ENCODE peak calls at places on chromosomes 1 and 21, in four cellular contexts. Z, P, U and Q are unnamed samples.

GRCh38 chr1:48582408-48582807 is 110.4 kb upstream of the SPATA6 start:
- DNase-seq in P (no peak), Z (no peak), U (no peak), Q (no peak)

GRCh38 chr1:151611288-151611790 is 511 bp upstream of the SNX27 start:
- DNase-seq in Z (no peak), P (no peak), U (no peak), Q (peak)

GRCh38 chr1:26694185-26694572 is 1.6 kb upstream of the ARID1A start:
- DNase-seq in U (no peak), Z (no peak), P (no peak), Q (peak)

GRCh38 chr1:29234471-29234870 is 1.9 kb upstream of the PTPRU start:
- DNase-seq in U (no peak), Z (no peak), P (no peak), Q (no peak)

GRCh38 chr1:55347786-55348185 is 132.6 kb upstream of the USP24 start:
- DNase-seq in Z (no peak), U (no peak), P (no peak), Q (no peak)

GRCh38 chr1:228308628-228309547 is 97.7 kb downstream of the TRIM11 start:
- DNase-seq in P (no peak), Z (no peak), U (no peak), Q (no peak)

GRCh38 chr1:92029241-92029922 is 403 bp upstream of the EPHX4 start:
- DNase-seq in P (no peak), Z (no peak), U (no peak), Q (no peak)

GRCh38 chr21:34949045-34949444 is 100.1 kb downstream of the RUNX1 start:
- DNase-seq in U (no peak), Z (no peak), P (no peak), Q (no peak)

GRCh38 chr1:46333300-46334029 is 7.1 kb upstream of the NSUN4 start:
- DNase-seq in Z (no peak), U (no peak), P (no peak), Q (peak)

GRCh38 chr1:74392848-74393247 is 119.6 kb downstream of the LRRC53 start:
- DNase-seq in P (no peak), Z (no peak), U (no peak), Q (no peak)

GRCh38 chr1:5992034-5992813 is at the start of gene NPHP4:
- DNase-seq in U (peak), Z (peak), P (peak), Q (peak)

GRCh38 chr1:154962238-154962678 is 676 bp upstream of the PYGO2 start:
- DNase-seq in U (no peak), Z (no peak), P (no peak), Q (no peak)

GRCh38 chr21:39453571-39454179 is 1.9 kb downstream of the SH3BGR start:
- DNase-seq in Z (no peak), P (no peak), U (no peak), Q (no peak)

GRCh38 chr1:40825430-40825778 is 36.8 kb downstream of the CITED4 start:
- DNase-seq in Z (no peak), P (no peak), U (no peak), Q (no peak)

GRCh38 chr1:150815871-150816270 is 7.8 kb upstream of the CTSK start:
- DNase-seq in U (no peak), P (no peak), Z (no peak), Q (no peak)

GRCh38 chr1:10253755-10254154 is 43.4 kb downstream of the KIF1B start:
- DNase-seq in P (no peak), Z (no peak), U (no peak), Q (peak)

GRCh38 chr1:1434131-1434811 is 1.2 kb upstream of the VWA1 start:
- DNase-seq in U (no peak), Z (no peak), P (no peak), Q (no peak)

GRCh38 chr1:3481836-3482589 is 27.5 kb downstream of the ARHGEF16 start:
- DNase-seq in U (no peak), Z (no peak), P (no peak), Q (no peak)

GRCh38 chr1:185292237-185292636 is 24.8 kb downstream of the IVNS1ABP start:
- DNase-seq in U (no peak), Z (no peak), P (no peak), Q (no peak)

GRCh38 chr1:158149175-158149574 is 31.5 kb upstream of the CD1D start:
- DNase-seq in U (no peak), Z (no peak), P (no peak), Q (no peak)

GRCh38 chr1:7717769-7718368 is 53.2 kb upstream of the VAMP3 start:
- DNase-seq in P (no peak), Z (no peak), U (no peak), Q (no peak)

GRCh38 chr1:23799570-23800395 is 771 bp downstream of the GALE start:
- DNase-seq in P (peak), U (no peak), Z (peak), Q (peak)

GRCh38 chr1:198671136-198671535 is 32.3 kb downstream of the PTPRC start:
- DNase-seq in Z (no peak), U (no peak), P (no peak), Q (no peak)

GRCh38 chr1:214476958-214477870 is 74.2 kb downstream of the PTPN14 start:
- DNase-seq in Z (no peak), P (no peak), U (no peak), Q (peak)

GRCh38 chr1:1361982-1362423 is 3.6 kb upstream of the MXRA8 start:
- DNase-seq in P (no peak), Z (no peak), U (no peak), Q (peak)

GRCh38 chr1:169538998-169539871 is 47.0 kb downstream of the F5 start:
- DNase-seq in P (no peak), U (no peak), Z (no peak), Q (peak)

GRCh38 chr1:199218533-199218932 is 579.7 kb downstream of the PTPRC start:
- DNase-seq in U (no peak), Z (no peak), P (no peak), Q (no peak)

GRCh38 chr1:42480921-42481320 is 17.8 kb downstream of the CCDC30 start:
- DNase-seq in U (no peak), Z (no peak), P (no peak), Q (no peak)

GRCh38 chr21:44255519-44255981 is 6.1 kb downstream of the DNMT3L start:
- DNase-seq in P (no peak), U (no peak), Z (no peak), Q (peak)

GRCh38 chr1:169931795-169932195 is 38.1 kb upstream of the SCYL3 start:
- DNase-seq in U (no peak), Z (no peak), P (no peak), Q (peak)

GRCh38 chr1:39348278-39348677 is 143.2 kb upstream of the BMP8A start:
- DNase-seq in P (no peak), U (no peak), Z (no peak), Q (no peak)

GRCh38 chr1:73671530-73671929 is 526.4 kb downstream of the LRRIQ3 start:
- DNase-seq in P (no peak), Z (no peak), U (no peak), Q (no peak)

GRCh38 chr1:114756949-114757454 is 782 bp downstream of the CSDE1 start:
- DNase-seq in U (no peak), Z (no peak), P (no peak), Q (peak)

GRCh38 chr1:200925821-200926220 is 31.1 kb downstream of the INAVA start:
- DNase-seq in U (no peak), Z (no peak), P (no peak), Q (no peak)

GRCh38 chr1:84060781-84061180 is 61.8 kb upstream of the TTLL7 start:
- DNase-seq in P (no peak), U (no peak), Z (no peak), Q (no peak)